ENCODE peak calls at places on chromosome 2, in eight cellular contexts. X is GM12865, E is Peyer's patch, F is psoas muscle, M is fibroblast of pulmonary artery, I is mammary epithelial cell, Q is RWPE1, Y is H9. C is an unnamed sample.

GRCh38 chr2:66574701-66575624 is 140.0 kb downstream of the MEIS1 start:
- DNase-seq in X (no peak), E (no peak), F (peak), M (peak), I (peak), Q (peak), Y (peak), C (peak)

GRCh38 chr2:111667001-111667400 is 217.0 kb downstream of the ANAPC1 start:
- DNase-seq in X (no peak), E (no peak), F (no peak), M (no peak), I (no peak), Q (no peak), Y (no peak), C (no peak)

GRCh38 chr2:230908595-230909191 is 16.3 kb downstream of the GPR55 start:
- DNase-seq in X (peak), E (no peak), F (no peak), M (peak), I (peak), Q (peak), Y (peak), C (peak)

GRCh38 chr2:16102976-16103380 is 162.6 kb downstream of the MYCN start:
- DNase-seq in X (no peak), E (no peak), F (no peak), M (no peak), I (no peak), Q (no peak), Y (peak), C (no peak)

GRCh38 chr2:217530399-217531100 is 472.2 kb downstream of the TNS1 start:
- DNase-seq in X (no peak), E (no peak), F (no peak), M (no peak), I (no peak), Q (no peak), Y (no peak), C (no peak)

GRCh38 chr2:205107810-205108209 is 562.5 kb downstream of the PARD3B start:
- DNase-seq in X (no peak), E (no peak), F (no peak), M (no peak), I (no peak), Q (no peak), Y (no peak), C (no peak)

GRCh38 chr2:213246665-213247281 is 37.5 kb upstream of the SPAG16 start:
- DNase-seq in X (peak), E (peak), F (no peak), M (peak), I (peak), Q (peak), Y (no peak), C (peak)

GRCh38 chr2:113831156-113831555 is 58.7 kb upstream of the ACTR3 start:
- DNase-seq in X (no peak), E (no peak), F (no peak), M (peak), I (peak), Q (peak), Y (no peak), C (peak)

GRCh38 chr2:113185643-113186315 is 12.0 kb downstream of the PSD4 start:
- DNase-seq in X (no peak), E (no peak), F (peak), M (no peak), I (no peak), Q (no peak), Y (no peak), C (peak)

GRCh38 chr2:54726940-54727339 is 3.5 kb downstream of the EML6 start:
- DNase-seq in X (no peak), E (no peak), F (no peak), M (no peak), I (no peak), Q (no peak), Y (no peak), C (peak)

GRCh38 chr2:37523861-37524362 is 147.5 kb downstream of the CDC42EP3 start:
- DNase-seq in X (no peak), E (no peak), F (no peak), M (peak), I (peak), Q (peak), Y (no peak), C (peak)

GRCh38 chr2:148201075-148202004 is 180.4 kb downstream of the MBD5 start:
- DNase-seq in X (peak), E (no peak), F (peak), M (peak), I (peak), Q (peak), Y (peak), C (peak)

GRCh38 chr2:233915133-233915532 is 2.0 kb upstream of the TRPM8 start:
- DNase-seq in X (peak), E (no peak), F (no peak), M (peak), I (no peak), Q (peak), Y (no peak), C (peak)
- TF ChIP-seq CTCF in X (peak), E (peak), F (no peak), M (peak), I (peak), Q (peak), Y (peak), C (no peak)

DNA sequence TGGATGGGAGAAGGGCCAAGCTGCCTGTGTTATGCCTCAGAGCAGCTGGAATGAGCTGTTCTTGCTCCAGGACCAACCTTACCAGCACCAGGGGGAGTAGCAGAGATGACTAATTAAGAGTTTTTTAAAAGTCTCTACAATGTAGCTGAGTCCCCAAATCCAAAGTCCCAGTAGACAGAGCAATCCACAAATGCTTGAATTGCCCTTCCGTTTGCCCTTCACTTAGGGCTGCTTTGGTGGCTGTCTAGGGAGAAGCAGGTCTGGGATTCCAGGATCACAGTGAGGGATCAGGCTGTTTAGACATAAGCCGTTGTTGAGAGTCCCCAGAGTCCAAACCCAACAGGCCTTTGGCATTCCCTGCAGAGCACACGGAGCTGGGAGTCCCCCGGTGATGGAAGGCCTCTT is 59.4 kb downstream of the RHOB start:
- DNase-seq in X (no peak), E (no peak), F (no peak), M (peak), I (peak), Q (no peak), Y (no peak), C (peak)
- TF ChIP-seq CTCF in X (no peak), E (no peak), F (no peak), M (peak), I (no peak), Q (no peak), Y (peak), C (no peak)

GRCh38 chr2:17479875-17480274 is 38.4 kb downstream of the RAD51AP2 start:
- DNase-seq in X (no peak), E (no peak), F (no peak), M (peak), I (peak), Q (peak), Y (no peak), C (peak)
- TF ChIP-seq CTCF in X (no peak), E (no peak), F (no peak), M (no peak), I (no peak), Q (no peak), Y (no peak), C (no peak)

GRCh38 chr2:48531141-48531648 is 1.2 kb downstream of the STON1 start:
- DNase-seq in X (no peak), E (no peak), F (no peak), M (peak), I (peak), Q (peak), Y (no peak), C (peak)

GRCh38 chr2:48529676-48530032 is 300 bp upstream of the STON1 start:
- DNase-seq in X (no peak), E (no peak), F (no peak), M (no peak), I (no peak), Q (no peak), Y (no peak), C (no peak)

GRCh38 chr2:48529189-48529588 is 765 bp upstream of the STON1 start:
- DNase-seq in X (no peak), E (no peak), F (no peak), M (no peak), I (no peak), Q (no peak), Y (peak), C (no peak)

GRCh38 chr2:48528431-48528830 is 1.5 kb upstream of the STON1 start:
- DNase-seq in X (no peak), E (no peak), F (no peak), M (no peak), I (no peak), Q (no peak), Y (no peak), C (no peak)

DNA sequence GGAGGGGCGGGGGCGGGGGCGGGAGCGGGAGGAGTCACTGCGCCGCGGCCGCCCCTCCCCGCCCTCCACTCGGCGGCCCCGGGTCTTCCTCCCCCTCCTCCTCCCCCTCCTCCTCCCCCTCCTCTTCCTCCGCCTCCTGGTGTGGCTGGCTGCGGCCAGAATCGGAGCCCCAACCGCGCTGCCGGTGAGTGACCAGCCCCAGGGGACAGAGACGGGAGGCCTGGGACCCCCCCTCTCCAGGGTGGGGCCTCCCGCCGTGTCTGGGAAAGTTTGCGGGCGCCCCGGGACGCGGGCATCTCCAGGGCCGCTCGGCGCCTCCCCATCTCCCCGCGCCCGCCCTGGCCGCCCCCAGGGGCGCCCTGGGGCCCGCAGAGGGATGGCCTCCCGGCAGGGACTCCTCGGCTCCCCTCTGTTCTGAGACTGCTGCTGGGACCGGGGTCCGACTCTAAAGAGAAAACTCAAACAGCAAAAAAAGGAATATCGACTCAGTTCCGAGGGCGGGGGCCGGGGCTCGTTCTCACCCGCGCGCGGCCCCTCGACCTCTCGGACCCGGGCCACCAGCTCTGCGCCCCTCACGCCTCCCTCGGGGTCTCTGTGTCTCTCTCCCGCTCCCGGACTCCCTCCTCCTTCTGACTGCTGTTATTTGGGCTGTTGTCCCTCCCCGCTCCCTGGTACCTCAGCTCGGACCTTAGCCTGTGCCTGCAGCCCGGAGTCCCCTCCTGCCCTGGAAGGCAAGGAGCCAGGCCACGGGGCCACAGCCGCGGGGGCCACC is at the start of gene STON1:
- DNase-seq in X (no peak), E (no peak), F (peak), M (peak), I (peak), Q (peak), Y (peak), C (no peak)
- TF ChIP-seq CTCF in X (no peak), E (no peak), F (no peak), M (no peak), I (no peak), Q (no peak), Y (no peak), C (no peak)

GRCh38 chr2:173278794-173279527 is 75.7 kb upstream of the CDCA7 start:
- DNase-seq in X (peak), E (no peak), F (no peak), M (no peak), I (no peak), Q (no peak), Y (no peak), C (no peak)

GRCh38 chr2:173280853-173281252 is 73.8 kb upstream of the CDCA7 start:
- DNase-seq in X (no peak), E (no peak), F (no peak), M (no peak), I (no peak), Q (no peak), Y (no peak), C (no peak)

GRCh38 chr2:173286153-173286809 is 68.4 kb upstream of the CDCA7 start:
- DNase-seq in X (peak), E (no peak), F (no peak), M (no peak), I (no peak), Q (no peak), Y (no peak), C (no peak)

GRCh38 chr2:173279528-173279868 is 75.2 kb upstream of the CDCA7 start:
- DNase-seq in X (no peak), E (no peak), F (no peak), M (no peak), I (no peak), Q (no peak), Y (no peak), C (no peak)

GRCh38 chr2:173282795-173283545 is 71.7 kb upstream of the CDCA7 start:
- DNase-seq in X (no peak), E (no peak), F (no peak), M (no peak), I (peak), Q (no peak), Y (no peak), C (no peak)
- TF ChIP-seq CTCF in X (no peak), E (no peak), F (no peak), M (no peak), I (no peak), Q (no peak), Y (no peak), C (no peak)

GRCh38 chr2:174888646-174889271 is 116.4 kb downstream of the CHN1 start:
- DNase-seq in X (no peak), E (no peak), F (no peak), M (no peak), I (no peak), Q (no peak), Y (no peak), C (no peak)

GRCh38 chr2:174893018-174893417 is 112.2 kb downstream of the CHN1 start:
- DNase-seq in X (no peak), E (no peak), F (no peak), M (no peak), I (no peak), Q (no peak), Y (no peak), C (no peak)

GRCh38 chr2:174888136-174888535 is 117.0 kb downstream of the CHN1 start:
- DNase-seq in X (no peak), E (no peak), F (no peak), M (peak), I (no peak), Q (no peak), Y (no peak), C (no peak)

GRCh38 chr2:174892546-174892945 is 112.6 kb downstream of the CHN1 start:
- DNase-seq in X (no peak), E (no peak), F (no peak), M (no peak), I (peak), Q (no peak), Y (no peak), C (peak)
- TF ChIP-seq CTCF in X (no peak), E (no peak), F (no peak), M (no peak), I (no peak), Q (no peak), Y (no peak), C (no peak)

DNA sequence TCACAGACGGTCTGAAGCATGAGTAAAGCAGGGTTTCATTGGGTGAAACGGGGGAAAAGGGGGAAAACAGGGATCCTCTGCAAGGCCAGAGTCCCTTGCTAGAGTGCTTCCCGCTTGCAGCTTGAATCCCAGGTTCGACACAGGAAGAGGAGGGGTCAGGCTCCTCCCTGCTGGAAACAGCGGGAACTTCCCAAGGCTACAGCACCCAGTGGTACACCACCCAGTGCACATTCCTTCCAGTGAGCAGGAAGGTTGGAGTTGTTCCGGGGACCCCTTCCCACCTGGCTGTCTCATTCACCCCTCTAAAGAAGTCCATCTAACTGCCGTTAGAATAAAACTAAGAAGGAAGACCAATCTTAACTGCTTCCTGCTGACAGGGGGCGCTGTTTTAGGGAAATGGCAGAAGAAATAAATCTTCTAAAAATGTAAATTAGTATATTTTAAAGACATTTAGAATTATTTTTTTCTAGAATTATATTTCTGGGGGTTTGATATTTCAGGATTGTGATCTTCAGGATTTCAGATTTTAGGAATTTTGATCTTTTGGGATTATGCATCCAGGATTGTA is 230.9 kb downstream of the RBM43 start:
- DNase-seq in X (no peak), E (no peak), F (no peak), M (no peak), I (no peak), Q (no peak), Y (no peak), C (no peak)
- TF ChIP-seq CTCF in X (peak), E (no peak), F (no peak), M (no peak), I (peak), Q (no peak), Y (peak), C (peak)

DNA sequence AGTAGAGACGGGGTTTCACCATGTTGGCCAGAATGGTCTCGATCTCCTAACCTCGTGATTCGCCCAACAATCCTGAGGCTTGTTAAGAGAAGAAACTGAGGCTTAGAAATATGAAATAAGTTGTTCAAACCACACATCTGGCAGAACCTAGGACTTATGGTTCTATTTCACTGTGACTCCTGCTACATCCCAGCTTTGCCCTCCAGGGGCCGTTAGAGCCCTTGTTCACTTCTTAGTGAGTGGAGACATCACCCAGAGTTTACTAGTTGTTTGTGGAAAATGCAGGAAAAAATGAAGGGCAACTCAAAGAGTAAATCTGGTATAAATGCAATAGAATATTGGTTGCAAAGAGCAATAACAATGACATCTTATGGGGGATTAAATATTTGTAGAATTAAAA is 43.9 kb downstream of the MARCHF4 start:
- DNase-seq in X (no peak), E (no peak), F (no peak), M (peak), I (no peak), Q (peak), Y (no peak), C (peak)
- TF ChIP-seq CTCF in X (no peak), E (no peak), F (no peak), M (peak), I (peak), Q (no peak), Y (peak), C (peak)

C was measured in MCF 10A.